ENCODE peak calls at places on chromosomes 2 and 18, in five cellular contexts. Z, B, T, N and O are unnamed samples.

GRCh38 chr2:110806053-110806452 is 73.7 kb downstream of the ACOXL start:
- DNase-seq in Z (no peak), T (no peak), B (no peak), N (no peak), O (no peak)

GRCh38 chr18:44895176-44895798 is 214.6 kb downstream of the SETBP1 start:
- DNase-seq in B (no peak), Z (peak), N (peak), T (peak), O (peak)

GRCh38 chr2:100599566-100599965 is 36.8 kb downstream of the PDCL3 start:
- DNase-seq in B (no peak), T (no peak), Z (no peak), N (no peak), O (no peak)

GRCh38 chr2:64562148-64562784 is 38.1 kb downstream of the AFTPH start:
- DNase-seq in Z (no peak), B (no peak), T (no peak), N (peak), O (peak)

GRCh38 chr2:132943829-132944228 is 273.8 kb upstream of the LYPD1 start:
- DNase-seq in N (peak), B (no peak), Z (no peak), T (no peak), O (no peak)

GRCh38 chr18:22831441-22831904 is 101.7 kb upstream of the RBBP8 start:
- DNase-seq in Z (no peak), T (no peak), N (peak), B (no peak), O (peak)

GRCh38 chr2:183148967-183149366 is 24.7 kb downstream of the NUP35 start:
- DNase-seq in N (peak), Z (no peak), B (no peak), T (no peak), O (no peak)

GRCh38 chr2:138829326-138829725 is 49.1 kb upstream of the NXPH2 start:
- DNase-seq in N (peak), Z (peak), T (peak), B (peak), O (peak)

GRCh38 chr2:33598472-33599174 is 476 bp downstream of the FAM98A start:
- DNase-seq in B (peak), Z (peak), N (peak), T (peak), O (peak)

GRCh38 chr2:29580223-29580622 is 341.2 kb downstream of the ALK start:
- DNase-seq in T (no peak), B (no peak), N (no peak), Z (no peak), O (no peak)

GRCh38 chr2:74499269-74499939 is at the start of gene LBX2:
- DNase-seq in B (peak), N (no peak), Z (no peak), T (no peak), O (no peak)

GRCh38 chr18:46071894-46072867 is at the start of gene PSTPIP2:
- DNase-seq in N (peak), Z (peak), T (no peak), B (peak), O (no peak)

DNA sequence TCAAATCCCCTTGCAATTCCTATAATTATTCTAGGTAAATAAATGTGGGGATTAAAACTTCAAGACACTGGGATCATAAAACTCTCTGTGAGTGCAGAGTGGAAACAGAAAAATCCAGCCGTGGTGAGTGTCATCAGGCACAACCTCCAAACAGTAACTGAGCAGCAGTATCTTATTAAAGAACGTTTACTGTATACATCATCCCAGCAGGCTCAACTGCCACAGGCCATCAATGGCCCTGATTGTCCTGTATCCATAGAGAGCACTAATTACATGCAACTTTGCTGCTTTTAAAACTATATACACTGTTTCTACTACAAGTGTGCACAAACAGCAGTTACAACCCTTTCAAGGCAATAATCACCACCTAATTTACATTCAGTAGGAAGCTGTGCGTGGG is 23.9 kb downstream of the GAREM1 start:
- DNase-seq in T (no peak), N (no peak), Z (no peak), B (no peak), O (no peak)
- H2AFZ ChIP-seq in T (no peak), N (no peak), Z (no peak), B (no peak), O (no peak)

DNA sequence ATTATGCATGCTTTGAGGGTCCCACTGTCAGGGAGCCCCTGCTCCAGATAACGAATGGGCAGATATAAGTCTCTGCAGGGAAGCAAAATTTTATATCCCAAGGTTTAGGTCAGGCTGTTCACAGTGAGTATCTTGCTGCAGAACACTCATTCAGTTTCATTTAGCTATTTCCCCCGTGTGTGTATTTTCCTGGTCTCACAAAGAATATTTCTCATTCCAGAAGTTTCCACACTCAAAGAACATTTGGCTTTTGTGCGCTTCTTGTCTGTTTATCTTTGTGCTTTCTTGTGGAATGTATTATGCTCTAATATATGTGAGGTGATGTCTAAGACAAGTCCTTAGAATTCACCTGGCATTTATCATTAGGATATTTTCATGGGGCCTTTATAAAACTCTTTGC is 140.4 kb upstream of the MMADHC start:
- DNase-seq in T (no peak), B (no peak), N (peak), Z (no peak), O (no peak)
- H2AFZ ChIP-seq in T (no peak), B (no peak), N (no peak), Z (no peak), O (no peak)

DNA sequence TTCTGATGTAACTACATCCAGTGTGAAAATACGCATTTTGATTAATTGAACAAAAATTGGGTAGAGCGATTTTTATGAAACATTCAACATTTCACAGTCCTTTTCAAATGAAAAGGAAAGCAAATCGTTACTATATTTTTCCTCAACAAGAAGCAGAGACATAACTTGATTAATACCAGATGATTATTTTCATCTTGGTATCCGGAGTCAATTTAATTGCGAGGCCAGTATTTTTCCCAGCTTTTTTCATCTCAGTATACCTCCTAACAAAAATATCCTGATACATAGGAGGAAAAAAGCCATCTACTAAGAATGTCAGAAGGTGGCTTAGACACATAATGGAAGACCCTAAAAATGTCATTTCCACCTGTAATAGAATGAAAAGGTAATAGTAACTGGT is 6.0 kb downstream of the PTGR3 start:
- DNase-seq in Z (no peak), T (no peak), N (no peak), B (no peak), O (no peak)
- H2AFZ ChIP-seq in Z (no peak), T (no peak), N (no peak), B (no peak), O (no peak)

GRCh38 chr18:34921271-34921670 is 119.9 kb upstream of the MAPRE2 start:
- DNase-seq in B (no peak), Z (no peak), T (no peak), N (no peak), O (no peak)

GRCh38 chr18:34915046-34915445 is 126.2 kb upstream of the MAPRE2 start:
- DNase-seq in N (no peak), B (no peak), Z (no peak), T (no peak), O (no peak)

GRCh38 chr18:34913837-34914755 is 127.1 kb upstream of the MAPRE2 start:
- DNase-seq in Z (no peak), T (no peak), B (no peak), N (peak), O (no peak)

GRCh38 chr18:34921811-34922385 is 119.3 kb upstream of the MAPRE2 start:
- DNase-seq in N (no peak), T (no peak), B (no peak), Z (no peak), O (no peak)

GRCh38 chr18:34918856-34919255 is 122.4 kb upstream of the MAPRE2 start:
- DNase-seq in N (no peak), T (no peak), B (no peak), Z (no peak), O (no peak)
- H2AFZ ChIP-seq in N (no peak), T (no peak), B (no peak), Z (no peak), O (no peak)

GRCh38 chr2:240875228-240876034 is 6.8 kb downstream of the AGXT start:
- DNase-seq in T (no peak), B (no peak), N (no peak), Z (no peak), O (no peak)

GRCh38 chr2:240873805-240874714 is 5.4 kb downstream of the AGXT start:
- DNase-seq in T (no peak), Z (no peak), N (peak), B (peak), O (no peak)

GRCh38 chr2:240873098-240873788 is 4.6 kb downstream of the AGXT start:
- DNase-seq in Z (no peak), T (no peak), N (no peak), B (no peak), O (no peak)

GRCh38 chr2:240876035-240876474 is 7.4 kb downstream of the AGXT start:
- DNase-seq in N (no peak), Z (no peak), B (no peak), T (no peak), O (no peak)

DNA sequence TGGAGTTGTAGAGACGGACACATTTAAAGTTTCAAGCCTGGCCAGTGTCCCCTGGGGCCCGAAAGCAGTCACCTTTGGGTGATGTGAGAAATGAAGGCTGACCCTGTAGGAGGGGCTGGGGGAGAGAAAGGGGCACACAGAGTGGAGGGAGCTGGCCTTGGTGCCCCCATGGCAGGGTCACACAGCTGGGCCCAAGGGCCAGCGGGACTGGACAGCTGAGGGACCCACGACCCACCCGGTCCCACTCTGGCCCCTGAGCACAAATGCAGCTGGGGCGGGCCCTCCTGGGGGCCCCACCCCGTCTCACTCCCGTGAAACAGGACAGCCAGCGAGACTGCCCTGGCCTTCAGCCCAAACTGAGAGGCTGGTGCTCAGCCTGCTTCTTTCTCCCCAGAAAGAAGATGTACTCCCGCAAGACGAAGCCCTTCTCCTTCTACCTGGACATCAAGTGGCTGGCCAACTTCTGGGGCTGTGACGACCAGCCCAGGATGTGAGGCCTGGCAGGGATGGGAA is 6.1 kb downstream of the AGXT start:
- DNase-seq in Z (no peak), B (no peak), N (no peak), T (no peak), O (no peak)
- H2AFZ ChIP-seq in Z (no peak), B (no peak), N (no peak), T (no peak), O (no peak)

GRCh38 chr18:5195656-5196055 is 1.4 kb downstream of the AKAIN1 start:
- DNase-seq in N (no peak), Z (no peak), B (peak), T (no peak), O (no peak)
- H2AFZ ChIP-seq in N (no peak), Z (no peak), B (no peak), T (no peak), O (no peak)

GRCh38 chr2:127642706-127643697 is 3.0 kb upstream of the GPR17 start:
- DNase-seq in N (no peak), T (no peak), B (no peak), Z (no peak), O (no peak)
- H2AFZ ChIP-seq in N (no peak), T (no peak), B (no peak), Z (no peak), O (no peak)